ENCODE peak calls at places on chromosomes 11 and 22, in four cellular contexts. One of them, this sample, is unnamed.

GRCh38 chr22:43423046-43423445 is 11.2 kb downstream of the MPPED1 start:
- DNase-seq in activated CD4-positive, alpha-beta T cell treated with anti-CD3 and anti-CD28 coated beads, Interleukin-2, amount 10 ng/mL, durations not matched to agents 24 days and 14 days: no peak
- DNase-seq in neural crest cell: no peak
- DNase-seq in Calu3: no peak
- DNase-seq in this sample: no peak

GRCh38 chr22:45885941-45886395 is 91.0 kb downstream of the WNT7B start:
- DNase-seq in activated CD4-positive, alpha-beta T cell treated with anti-CD3 and anti-CD28 coated beads, Interleukin-2, amount 10 ng/mL, durations not matched to agents 24 days and 14 days: no peak
- DNase-seq in Calu3: no peak
- DNase-seq in neural crest cell: peak; percentile 51
- DNase-seq in this sample: no peak

GRCh38 chr11:116736763-116737162 is 36.0 kb downstream of the BUD13 start:
- DNase-seq in Calu3: no peak
- DNase-seq in neural crest cell: no peak
- DNase-seq in activated CD4-positive, alpha-beta T cell treated with anti-CD3 and anti-CD28 coated beads, Interleukin-2, amount 10 ng/mL, durations not matched to agents 24 days and 14 days: no peak
- DNase-seq in this sample: no peak

GRCh38 chr11:289145-289705 is 299 bp downstream of the PGGHG start:
- DNase-seq in Calu3: no peak
- DNase-seq in neural crest cell: no peak
- DNase-seq in activated CD4-positive, alpha-beta T cell treated with anti-CD3 and anti-CD28 coated beads, Interleukin-2, amount 10 ng/mL, durations not matched to agents 24 days and 14 days: no peak
- DNase-seq in this sample: peak; percentile 74

GRCh38 chr11:126153999-126154398 is 57.5 kb downstream of the RPUSD4 start:
- DNase-seq in activated CD4-positive, alpha-beta T cell treated with anti-CD3 and anti-CD28 coated beads, Interleukin-2, amount 10 ng/mL, durations not matched to agents 24 days and 14 days: no peak
- DNase-seq in Calu3: peak; percentile 3
- DNase-seq in neural crest cell: no peak
- DNase-seq in this sample: no peak

GRCh38 chr11:104799251-104799650 is 99.0 kb downstream of the CASP12 start:
- DNase-seq in neural crest cell: no peak
- DNase-seq in activated CD4-positive, alpha-beta T cell treated with anti-CD3 and anti-CD28 coated beads, Interleukin-2, amount 10 ng/mL, durations not matched to agents 24 days and 14 days: no peak
- DNase-seq in Calu3: no peak
- DNase-seq in this sample: no peak

GRCh38 chr11:20839231-20839630 is 169.8 kb downstream of the NELL1 start:
- DNase-seq in activated CD4-positive, alpha-beta T cell treated with anti-CD3 and anti-CD28 coated beads, Interleukin-2, amount 10 ng/mL, durations not matched to agents 24 days and 14 days: no peak
- DNase-seq in Calu3: no peak
- DNase-seq in neural crest cell: no peak
- DNase-seq in this sample: no peak

GRCh38 chr11:128451651-128452470 is 135.5 kb downstream of the ETS1 start:
- DNase-seq in neural crest cell: peak; percentile 61
- DNase-seq in Calu3: peak; percentile 50
- DNase-seq in activated CD4-positive, alpha-beta T cell treated with anti-CD3 and anti-CD28 coated beads, Interleukin-2, amount 10 ng/mL, durations not matched to agents 24 days and 14 days: peak; percentile 62
- DNase-seq in this sample: no peak

GRCh38 chr11:612201-612960 is 3.4 kb downstream of the IRF7 start:
- DNase-seq in neural crest cell: no peak
- DNase-seq in Calu3: peak; percentile 55
- DNase-seq in activated CD4-positive, alpha-beta T cell treated with anti-CD3 and anti-CD28 coated beads, Interleukin-2, amount 10 ng/mL, durations not matched to agents 24 days and 14 days: peak; percentile 79
- DNase-seq in this sample: no peak

GRCh38 chr11:16685914-16686313 is 52.5 kb upstream of the C11orf58 start:
- DNase-seq in neural crest cell: no peak
- DNase-seq in activated CD4-positive, alpha-beta T cell treated with anti-CD3 and anti-CD28 coated beads, Interleukin-2, amount 10 ng/mL, durations not matched to agents 24 days and 14 days: no peak
- DNase-seq in Calu3: no peak
- DNase-seq in this sample: no peak

GRCh38 chr11:106092446-106092845 is 15.0 kb downstream of the AASDHPPT start:
- DNase-seq in neural crest cell: no peak
- DNase-seq in Calu3: no peak
- DNase-seq in activated CD4-positive, alpha-beta T cell treated with anti-CD3 and anti-CD28 coated beads, Interleukin-2, amount 10 ng/mL, durations not matched to agents 24 days and 14 days: no peak
- DNase-seq in this sample: no peak

GRCh38 chr11:88281317-88281712 is 56.2 kb downstream of the CTSC start:
- DNase-seq in Calu3: peak; percentile 7
- DNase-seq in neural crest cell: no peak
- DNase-seq in activated CD4-positive, alpha-beta T cell treated with anti-CD3 and anti-CD28 coated beads, Interleukin-2, amount 10 ng/mL, durations not matched to agents 24 days and 14 days: no peak
- DNase-seq in this sample: no peak

GRCh38 chr11:111788464-111788863 is 22.3 kb upstream of the PPP2R1B start:
- DNase-seq in activated CD4-positive, alpha-beta T cell treated with anti-CD3 and anti-CD28 coated beads, Interleukin-2, amount 10 ng/mL, durations not matched to agents 24 days and 14 days: no peak
- DNase-seq in neural crest cell: no peak
- DNase-seq in Calu3: no peak
- DNase-seq in this sample: no peak

GRCh38 chr11:18203723-18204122 is 31.1 kb downstream of the MRGPRX4 start:
- DNase-seq in Calu3: peak; percentile 4
- DNase-seq in activated CD4-positive, alpha-beta T cell treated with anti-CD3 and anti-CD28 coated beads, Interleukin-2, amount 10 ng/mL, durations not matched to agents 24 days and 14 days: no peak
- DNase-seq in neural crest cell: peak; percentile 26
- DNase-seq in this sample: no peak

GRCh38 chr22:37486224-37486845 is at the start of gene MFNG:
- DNase-seq in activated CD4-positive, alpha-beta T cell treated with anti-CD3 and anti-CD28 coated beads, Interleukin-2, amount 10 ng/mL, durations not matched to agents 24 days and 14 days: peak; percentile 93
- DNase-seq in neural crest cell: peak; percentile 46
- DNase-seq in Calu3: no peak
- DNase-seq in this sample: peak; percentile 71

GRCh38 chr22:49418341-49418894 is 409.3 kb downstream of the BRD1 start:
- DNase-seq in activated CD4-positive, alpha-beta T cell treated with anti-CD3 and anti-CD28 coated beads, Interleukin-2, amount 10 ng/mL, durations not matched to agents 24 days and 14 days: no peak
- DNase-seq in neural crest cell: no peak
- DNase-seq in Calu3: no peak
- DNase-seq in this sample: no peak

GRCh38 chr11:119376197-119376847 is 5.2 kb downstream of the USP2 start:
- DNase-seq in Calu3: no peak
- DNase-seq in activated CD4-positive, alpha-beta T cell treated with anti-CD3 and anti-CD28 coated beads, Interleukin-2, amount 10 ng/mL, durations not matched to agents 24 days and 14 days: no peak
- DNase-seq in neural crest cell: peak; percentile 37
- DNase-seq in this sample: no peak

GRCh38 chr22:19984201-19984753 is 32.3 kb downstream of the ARVCF start:
- DNase-seq in activated CD4-positive, alpha-beta T cell treated with anti-CD3 and anti-CD28 coated beads, Interleukin-2, amount 10 ng/mL, durations not matched to agents 24 days and 14 days: no peak
- DNase-seq in Calu3: peak; percentile 77
- DNase-seq in neural crest cell: no peak
- DNase-seq in this sample: no peak

GRCh38 chr11:109037856-109038780 is 373.2 kb downstream of the DDX10 start:
- DNase-seq in Calu3: no peak
- DNase-seq in activated CD4-positive, alpha-beta T cell treated with anti-CD3 and anti-CD28 coated beads, Interleukin-2, amount 10 ng/mL, durations not matched to agents 24 days and 14 days: no peak
- DNase-seq in neural crest cell: no peak
- DNase-seq in this sample: no peak

GRCh38 chr11:124039557-124039956 is 1.6 kb downstream of the OR10G7 start:
- DNase-seq in activated CD4-positive, alpha-beta T cell treated with anti-CD3 and anti-CD28 coated beads, Interleukin-2, amount 10 ng/mL, durations not matched to agents 24 days and 14 days: no peak
- DNase-seq in Calu3: no peak
- DNase-seq in neural crest cell: no peak
- DNase-seq in this sample: no peak

GRCh38 chr22:23067023-23067650 is 3.2 kb upstream of the GNAZ start:
- DNase-seq in Calu3: no peak
- DNase-seq in activated CD4-positive, alpha-beta T cell treated with anti-CD3 and anti-CD28 coated beads, Interleukin-2, amount 10 ng/mL, durations not matched to agents 24 days and 14 days: no peak
- DNase-seq in neural crest cell: no peak
- DNase-seq in this sample: peak; percentile 62

This sample was measured in naive thymus-derived CD8-positive, alpha-beta T cell.